ENCODE peak calls at places on chromosomes 5 and 9, in nine cellular contexts. B is iris pigment epithelial cell; E is stimulated activated CD8-positive, alpha-beta memory T cell treated with anti-CD3 and anti-CD28 coated beads, Interleukin-2, amount 100 ng/mL, for 1 hour; O is HEK293T; N is NCI-H1092 treated with DMSO at 0.1 percent for 48 hours; S is central memory CD4-positive, alpha-beta T cell; P is adipocyte; Y is glutamatergic neuron; Q is mesenteric fat pad. V is an unnamed sample.
A peak's percentile ranks its signal among the peaks of the same experiment; 100 is the strongest.

GRCh38 chr5:64497390-64497789 is 8.4 kb upstream of the RGS7BP start:
- DNase-seq in B (peak; percentile 59), P (peak; percentile 5), Y (no peak), Q (no peak), S (no peak), E (no peak), N (no peak), O (no peak), V (peak; percentile 81)

GRCh38 chr5:159185773-159186172 is 23.6 kb downstream of the RNF145 start:
- DNase-seq in Q (no peak), P (no peak), S (no peak), N (no peak), Y (no peak), B (no peak), E (no peak), O (no peak), V (no peak)

GRCh38 chr5:133370281-133370890 is 242.0 kb downstream of the FSTL4 start:
- DNase-seq in Q (peak; percentile 62), E (no peak), Y (no peak), B (no peak), O (no peak), N (no peak), P (no peak), S (no peak), V (no peak)

GRCh38 chr9:91159664-91160121 is 202.0 kb downstream of the AUH start:
- DNase-seq in O (no peak), P (no peak), Q (no peak), E (no peak), N (no peak), B (no peak), Y (no peak), S (no peak), V (no peak)

GRCh38 chr5:8953911-8954310 is 592.0 kb downstream of the SEMA5A start:
- DNase-seq in N (no peak), Y (no peak), S (no peak), O (no peak), E (no peak), Q (no peak), P (peak; percentile 73), B (no peak), V (no peak)

GRCh38 chr5:72394688-72395087 is 74.5 kb downstream of the PTCD2 start:
- DNase-seq in B (no peak), Q (no peak), Y (no peak), N (peak; percentile 0), E (no peak), O (peak; percentile 22), S (no peak), P (no peak), V (no peak)

GRCh38 chr5:35707659-35708058 is 90.0 kb downstream of the SPEF2 start:
- DNase-seq in P (no peak), E (no peak), Y (no peak), O (no peak), N (no peak), Q (no peak), S (no peak), B (no peak), V (no peak)

GRCh38 chr9:23717505-23717904 is 108.5 kb downstream of the ELAVL2 start:
- DNase-seq in S (no peak), P (no peak), Q (no peak), Y (no peak), B (no peak), N (no peak), E (no peak), O (peak; percentile 18), V (no peak)

GRCh38 chr5:112161392-112161748 is 257.7 kb downstream of the EPB41L4A start:
- DNase-seq in Q (no peak), N (no peak), Y (no peak), E (no peak), S (no peak), P (no peak), O (no peak), B (no peak), V (no peak)

GRCh38 chr9:126704157-126704941 is 90.6 kb downstream of the LMX1B start:
- DNase-seq in B (peak; percentile 76), Q (peak; percentile 65), O (no peak), Y (no peak), E (no peak), N (no peak), P (peak; percentile 59), S (no peak), V (peak; percentile 67)

GRCh38 chr9:81529556-81530193 is 159.7 kb downstream of the TLE1 start:
- DNase-seq in Q (no peak), P (peak; percentile 70), E (no peak), N (no peak), S (no peak), B (peak; percentile 74), O (no peak), Y (no peak), V (peak; percentile 67)

GRCh38 chr9:70564464-70565190 is 150.2 kb upstream of the KLF9 start:
- DNase-seq in Q (no peak), B (no peak), N (no peak), O (no peak), Y (no peak), P (no peak), S (no peak), E (no peak), V (no peak)

GRCh38 chr9:69173891-69174644 is at the start of gene TJP2:
- DNase-seq in E (no peak), S (no peak), P (peak; percentile 85), B (peak; percentile 78), Y (peak; percentile 68), Q (peak; percentile 91), N (peak; percentile 40), O (peak; percentile 70), V (peak; percentile 82)

GRCh38 chr9:129023036-129023907 is 4.9 kb downstream of the SH3GLB2 start:
- DNase-seq in Q (no peak), N (peak; percentile 14), S (no peak), O (peak; percentile 66), E (no peak), Y (peak; percentile 91), P (peak; percentile 91), B (peak; percentile 63), V (peak; percentile 79)

GRCh38 chr5:154542581-154542980 is 64.6 kb upstream of the HAND1 start:
- DNase-seq in N (no peak), P (no peak), E (no peak), B (no peak), Y (no peak), Q (no peak), S (no peak), O (no peak), V (no peak)

GRCh38 chr5:1931590-1932138 is 48.9 kb upstream of the IRX4 start:
- DNase-seq in B (no peak), Y (peak; percentile 69), N (no peak), P (no peak), E (no peak), O (no peak), S (no peak), Q (peak; percentile 88), V (no peak)

GRCh38 chr5:1853531-1853930 is 29.2 kb downstream of the IRX4 start:
- DNase-seq in N (no peak), E (no peak), Q (no peak), Y (no peak), S (no peak), P (no peak), B (no peak), O (no peak), V (no peak)

GRCh38 chr5:177447066-177447610 is 524 bp downstream of the PRR7 start:
- DNase-seq in P (peak; percentile 74), B (no peak), S (peak; percentile 81), N (peak; percentile 59), Q (no peak), E (no peak), Y (peak; percentile 78), O (peak; percentile 63), V (peak; percentile 61)

GRCh38 chr5:61082516-61083280 is 79.6 kb downstream of the SMIM15 start:
- DNase-seq in Y (no peak), E (no peak), P (peak; percentile 2), S (no peak), N (no peak), B (peak; percentile 28), Q (no peak), O (no peak), V (peak; percentile 43)

GRCh38 chr9:137461663-137462395 is 2.7 kb upstream of the NSMF start:
- DNase-seq in P (peak; percentile 54), E (peak; percentile 66), Y (peak; percentile 22), N (no peak), S (peak; percentile 84), B (peak; percentile 56), Q (no peak), O (no peak), V (no peak)

GRCh38 chr5:40236001-40236400 is 443.7 kb upstream of the PTGER4 start:
- DNase-seq in Y (no peak), E (no peak), S (no peak), N (no peak), P (peak; percentile 8), O (no peak), Q (no peak), B (no peak), V (no peak)

GRCh38 chr5:154923441-154924430 is 14.3 kb downstream of the GEMIN5 start:
- DNase-seq in B (peak; percentile 81), E (no peak), Q (no peak), P (no peak), N (no peak), O (no peak), Y (no peak), S (no peak), V (no peak)

GRCh38 chr9:35611230-35611797 is 6.3 kb downstream of the TESK1 start:
- DNase-seq in O (peak; percentile 58), B (peak; percentile 59), Y (peak; percentile 67), P (peak; percentile 70), S (peak; percentile 31), Q (peak; percentile 75), N (no peak), E (peak; percentile 27), V (peak; percentile 35)

GRCh38 chr5:102958481-102959011 is 161.4 kb downstream of the GIN1 start:
- DNase-seq in P (peak; percentile 57), Y (no peak), S (no peak), O (no peak), N (peak; percentile 2), B (peak; percentile 68), E (no peak), Q (no peak), V (peak; percentile 36)

GRCh38 chr9:3735251-3735650 is 209.4 kb upstream of the RFX3 start:
- DNase-seq in E (no peak), B (no peak), S (no peak), Q (no peak), N (no peak), P (no peak), Y (no peak), O (no peak), V (no peak)

GRCh38 chr5:621341-621761 is 9.2 kb downstream of the CEP72 start:
- DNase-seq in P (no peak), E (no peak), B (no peak), Y (no peak), S (no peak), O (no peak), N (no peak), Q (peak; percentile 64), V (no peak)

GRCh38 chr5:157740211-157740610 is 3.3 kb upstream of the LSM11 start:
- DNase-seq in S (no peak), B (no peak), Y (no peak), E (no peak), P (peak; percentile 38), Q (no peak), N (peak; percentile 4), O (peak; percentile 46), V (peak; percentile 13)

GRCh38 chr9:130825051-130825651 is 9.9 kb upstream of the ABL1 start:
- DNase-seq in P (peak; percentile 87), Q (no peak), E (no peak), O (peak; percentile 67), N (no peak), Y (no peak), B (peak; percentile 87), S (no peak), V (peak; percentile 59)

GRCh38 chr9:95048225-95049087 is 269.1 kb downstream of the FANCC start:
- DNase-seq in O (peak; percentile 66), P (peak; percentile 77), E (peak; percentile 3), Q (no peak), B (peak; percentile 54), Y (peak; percentile 65), S (peak; percentile 4), N (peak; percentile 39), V (peak; percentile 59)

GRCh38 chr5:150256416-150257064 is 33.0 kb downstream of the CAMK2A start:
- DNase-seq in E (no peak), B (no peak), Y (peak; percentile 60), N (no peak), Q (no peak), O (no peak), P (no peak), S (no peak), V (no peak)

GRCh38 chr9:134597041-134597913 is 44.3 kb upstream of the COL5A1 start:
- DNase-seq in Q (peak; percentile 85), O (no peak), B (no peak), Y (no peak), E (no peak), N (no peak), P (no peak), S (no peak), V (no peak)

V was measured in EL.